ENCODE peak calls at places on chromosomes 16 and 17, in eight cellular contexts. Y is nephron progenitor cell, O is fibroblast of lung, J is keratinocyte, U is choroid plexus epithelial cell, S is neural progenitor cell, D is heart left ventricle, H is ovary. V is an unnamed sample.

GRCh38 chr16:11407047-11407982 is 62.1 kb downstream of the RMI2 start:
- DNase-seq in D (peak), O (peak), U (peak), J (peak), Y (peak), S (peak), H (no peak), V (peak)

GRCh38 chr17:48444531-48445247 is 14.7 kb upstream of the SKAP1 start:
- DNase-seq in S (no peak), U (no peak), Y (no peak), J (no peak), H (no peak), O (no peak), D (no peak), V (no peak)

GRCh38 chr17:337453-337852 is 15.2 kb downstream of the RPH3AL start:
- DNase-seq in H (no peak), U (no peak), O (no peak), Y (no peak), J (no peak), D (no peak), S (no peak), V (no peak)

GRCh38 chr16:58970775-58971174 is 236.7 kb upstream of the GOT2 start:
- DNase-seq in Y (no peak), S (no peak), U (peak), J (no peak), D (no peak), H (no peak), O (peak), V (peak)

GRCh38 chr16:49183911-49184310 is 97.7 kb downstream of the CBLN1 start:
- DNase-seq in H (no peak), O (no peak), J (no peak), Y (peak), U (no peak), S (peak), D (no peak), V (no peak)

GRCh38 chr17:50691550-50692447 is 15.9 kb downstream of the ANKRD40 start:
- DNase-seq in D (no peak), U (no peak), Y (no peak), H (no peak), J (no peak), S (no peak), O (peak), V (no peak)

GRCh38 chr17:45334701-45335677 is 18.2 kb upstream of the MAP3K14 start:
- DNase-seq in O (no peak), U (no peak), D (no peak), S (no peak), H (no peak), J (no peak), Y (no peak), V (no peak)

GRCh38 chr17:71460943-71461342 is 659.9 kb upstream of the SOX9 start:
- DNase-seq in J (no peak), Y (no peak), U (peak), D (no peak), S (peak), H (no peak), O (no peak), V (no peak)

GRCh38 chr17:66309793-66310192 is 7.4 kb downstream of the PRKCA start:
- DNase-seq in D (no peak), H (no peak), U (no peak), O (peak), Y (no peak), S (no peak), J (no peak), V (no peak)

GRCh38 chr16:84840687-84841627 is 21.2 kb downstream of the CRISPLD2 start:
- DNase-seq in S (no peak), H (no peak), O (no peak), D (no peak), U (no peak), Y (no peak), J (no peak), V (no peak)

GRCh38 chr16:89357460-89357859 is 132.9 kb downstream of the ANKRD11 start:
- DNase-seq in H (no peak), J (no peak), D (peak), Y (no peak), O (no peak), S (peak), U (no peak), V (no peak)

GRCh38 chr17:71085238-71086033 is 916.1 kb downstream of the KCNJ2 start:
- DNase-seq in H (no peak), O (no peak), J (no peak), S (peak), Y (peak), D (no peak), U (no peak), V (no peak)

GRCh38 chr16:86625821-86626220 is 47.5 kb downstream of the FOXL1 start:
- DNase-seq in O (peak), S (no peak), U (no peak), J (no peak), Y (no peak), D (no peak), H (no peak), V (no peak)

GRCh38 chr17:58092101-58092796 is 9.0 kb downstream of the DYNLL2 start:
- DNase-seq in U (no peak), S (no peak), Y (no peak), J (no peak), O (no peak), H (no peak), D (no peak), V (no peak)

GRCh38 chr16:1133271-1133670 is 19.6 kb upstream of the CACNA1H start:
- DNase-seq in H (no peak), D (no peak), O (no peak), U (no peak), J (no peak), S (no peak), Y (no peak), V (no peak)

GRCh38 chr17:63431939-63432804 is 13.9 kb downstream of the CYB561 start:
- DNase-seq in Y (no peak), U (peak), S (no peak), D (no peak), O (peak), J (no peak), H (no peak), V (no peak)

GRCh38 chr17:50779747-50780363 is 12.5 kb upstream of the ANKRD40CL start:
- DNase-seq in U (no peak), S (no peak), H (no peak), D (no peak), Y (no peak), J (no peak), O (no peak), V (no peak)

GRCh38 chr17:10737168-10737622 is 7.4 kb upstream of the TMEM220 start:
- DNase-seq in S (peak), J (no peak), U (peak), O (peak), D (peak), Y (peak), H (peak), V (peak)

GRCh38 chr16:65178151-65178550 is 56.3 kb upstream of the CDH11 start:
- DNase-seq in H (no peak), S (no peak), J (no peak), O (peak), U (peak), Y (no peak), D (no peak), V (no peak)

GRCh38 chr17:58329035-58329807 is 626 bp upstream of the TSPOAP1 start:
- DNase-seq in Y (no peak), U (no peak), J (no peak), O (no peak), H (no peak), S (peak), D (peak), V (no peak)

GRCh38 chr16:50438041-50438437 is 69.3 kb upstream of the BRD7 start:
- DNase-seq in D (no peak), O (no peak), Y (no peak), H (no peak), U (no peak), J (no peak), S (no peak), V (no peak)

GRCh38 chr17:1227917-1228751 is 42.1 kb upstream of the BHLHA9 start:
- DNase-seq in U (peak), J (no peak), H (peak), D (peak), S (peak), Y (peak), O (no peak), V (no peak)

GRCh38 chr16:28308794-28309535 is 16.6 kb downstream of the SBK1 start:
- DNase-seq in J (no peak), U (no peak), H (no peak), D (peak), O (no peak), S (no peak), Y (no peak), V (no peak)

DNA sequence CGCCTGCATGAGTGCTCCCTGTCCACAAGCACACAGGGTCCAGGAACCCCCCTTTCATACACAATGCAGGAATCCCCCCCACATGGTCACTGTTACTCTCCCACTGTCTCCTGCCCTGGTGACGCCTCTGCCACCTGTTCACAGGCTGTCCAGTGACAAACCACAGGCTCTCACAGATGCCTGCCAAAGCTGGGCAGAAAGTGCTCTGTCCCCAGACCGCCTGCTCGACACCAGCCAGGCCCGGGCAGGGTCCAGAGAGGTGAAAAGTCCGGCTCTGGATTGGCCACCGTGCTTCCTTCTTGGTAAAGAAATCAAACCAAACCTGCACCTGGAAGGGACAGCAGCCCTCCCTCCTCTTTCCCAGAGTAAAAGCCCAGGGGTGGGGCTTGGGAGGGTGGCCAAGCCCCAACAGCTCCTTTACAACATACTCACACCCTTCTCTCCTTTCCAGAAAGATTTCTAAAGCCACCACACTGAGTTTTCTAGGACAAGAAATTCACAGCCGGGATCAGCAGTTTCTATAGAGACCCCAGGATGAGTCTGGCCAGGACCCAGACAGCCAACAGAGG is 6.2 kb downstream of the PCGF2 start:
- DNase-seq in U (no peak), Y (no peak), O (no peak), J (no peak), H (no peak), D (peak), S (no peak), V (no peak)
- TF ChIP-seq CTCF in U (no peak), Y (no peak), O (no peak), J (no peak), H (no peak), D (no peak), S (no peak), V (no peak)

DNA sequence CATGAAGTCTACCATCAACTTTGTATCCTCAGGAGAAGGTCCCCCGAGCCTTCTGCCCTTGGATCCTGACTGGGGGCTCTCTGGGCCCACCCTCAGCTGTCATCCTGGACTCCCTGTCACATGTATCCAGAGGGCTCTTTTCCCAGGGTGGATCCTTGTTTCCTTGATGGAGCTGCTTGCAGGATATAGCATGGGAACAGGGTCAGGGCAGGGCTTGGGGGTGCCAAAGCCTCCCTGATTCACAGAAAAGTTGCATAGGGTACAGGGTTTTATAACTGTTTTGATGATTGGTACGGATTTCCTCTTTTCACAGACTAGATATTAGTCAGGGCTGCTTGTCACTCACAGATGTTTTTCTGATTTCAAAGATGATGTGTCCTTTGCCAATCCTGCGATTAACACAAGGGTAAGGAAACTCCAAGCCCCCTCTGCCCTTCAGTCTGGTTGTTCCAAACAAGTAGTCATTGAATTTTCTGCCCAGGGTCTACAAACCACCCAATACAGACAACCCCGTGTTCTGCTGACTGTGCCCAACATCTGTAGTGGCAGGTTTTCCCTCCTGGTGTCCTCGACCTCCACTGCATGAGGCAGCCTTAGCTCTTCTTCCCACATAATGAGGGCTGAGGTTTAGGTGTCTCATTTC is 20.6 kb upstream of the SLC35G3 start:
- DNase-seq in H (no peak), O (no peak), S (no peak), Y (no peak), U (no peak), D (no peak), J (no peak), V (no peak)
- TF ChIP-seq CTCF in H (no peak), O (no peak), S (no peak), Y (no peak), U (no peak), D (no peak), J (no peak), V (no peak)

DNA sequence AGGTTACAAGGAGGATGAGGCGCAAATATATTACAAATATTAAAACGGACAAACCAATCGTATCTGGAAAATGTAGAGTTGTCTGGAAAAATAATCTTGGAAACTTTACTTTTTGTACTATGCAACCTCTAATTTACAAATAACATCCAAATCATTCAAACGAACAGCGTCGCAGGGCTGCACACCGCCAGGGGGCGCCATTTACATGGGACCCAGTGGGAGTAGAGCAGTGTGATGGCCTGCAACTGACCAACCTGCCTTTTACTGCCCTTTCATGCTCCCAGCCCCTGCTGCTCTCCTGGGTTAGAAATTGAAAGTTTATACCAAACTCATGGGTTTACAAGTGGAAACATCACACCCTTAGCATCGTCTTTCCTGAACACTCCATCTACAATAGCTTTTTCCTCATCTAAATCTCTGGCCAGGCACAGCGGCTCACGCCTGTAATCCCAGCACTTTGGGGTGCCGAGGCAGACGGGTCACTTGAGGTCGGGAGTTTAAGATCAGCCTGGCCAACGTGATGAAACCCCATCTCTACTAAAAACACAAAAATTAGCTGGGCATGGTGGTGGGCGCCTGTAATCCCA is 10.0 kb downstream of the PITPNC1 start:
- DNase-seq in S (peak), D (no peak), U (peak), J (no peak), Y (peak), O (peak), H (no peak), V (no peak)
- TF ChIP-seq CTCF in S (peak), D (peak), U (peak), J (peak), Y (peak), O (peak), H (peak), V (peak)

GRCh38 chr17:43695968-43696865 is 34.5 kb upstream of the MEOX1 start:
- DNase-seq in D (peak), J (no peak), O (peak), H (no peak), U (no peak), S (no peak), Y (no peak), V (no peak)
- TF ChIP-seq CTCF in D (no peak), J (no peak), O (no peak), H (no peak), U (peak), S (no peak), Y (no peak), V (peak)